ENCODE peak calls at places on chromosomes 7 and 10, in eight cellular contexts. R is dorsolateral prefrontal cortex, Z is cardiac muscle cell, T is thoracic aorta, J is choroid plexus epithelial cell, D is HCT116, W is lung, K is pancreas. H is an unnamed sample.

GRCh38 chr7:33108591-33108930 is 643 bp downstream of the RP9 start:
- DNase-seq in R (no peak), Z (no peak), T (no peak), J (no peak), D (no peak), W (no peak), K (no peak), H (no peak)

GRCh38 chr7:97128736-97129135 is 11.2 kb downstream of the SDHAF3 start:
- DNase-seq in R (no peak), Z (no peak), T (no peak), J (no peak), D (no peak), W (no peak), K (no peak), H (no peak)

GRCh38 chr7:65840446-65840845 is 32.4 kb upstream of the VKORC1L1 start:
- DNase-seq in R (no peak), Z (no peak), T (no peak), J (no peak), D (peak), W (no peak), K (no peak), H (no peak)

GRCh38 chr10:18319628-18320027 is 179.4 kb downstream of the CACNB2 start:
- DNase-seq in R (no peak), Z (no peak), T (no peak), J (no peak), D (no peak), W (no peak), K (no peak), H (no peak)

GRCh38 chr7:12749746-12750145 is 62.3 kb downstream of the ARL4A start:
- DNase-seq in R (no peak), Z (no peak), T (no peak), J (no peak), D (no peak), W (no peak), K (no peak), H (no peak)

GRCh38 chr7:2873686-2874551 is 29.8 kb upstream of the GNA12 start:
- DNase-seq in R (no peak), Z (no peak), T (no peak), J (peak), D (peak), W (no peak), K (no peak), H (no peak)

GRCh38 chr7:128003787-128004186 is 27.4 kb downstream of the LRRC4 start:
- DNase-seq in R (no peak), Z (peak), T (no peak), J (peak), D (no peak), W (no peak), K (no peak), H (no peak)

GRCh38 chr10:70664702-70665195 is 7.6 kb upstream of the ADAMTS14 start:
- DNase-seq in R (peak), Z (no peak), T (no peak), J (peak), D (no peak), W (no peak), K (no peak), H (no peak)

GRCh38 chr7:94062372-94062771 is 58.2 kb upstream of the BET1 start:
- DNase-seq in R (no peak), Z (no peak), T (no peak), J (peak), D (no peak), W (no peak), K (no peak), H (no peak)

GRCh38 chr7:56079450-56080185 is 13.1 kb downstream of the PHKG1 start:
- DNase-seq in R (peak), Z (peak), T (peak), J (peak), D (no peak), W (peak), K (peak), H (no peak)

GRCh38 chr10:11337516-11337915 is 273.9 kb downstream of the USP6NL start:
- DNase-seq in R (no peak), Z (no peak), T (no peak), J (no peak), D (no peak), W (no peak), K (no peak), H (no peak)

GRCh38 chr10:62384057-62384446 is 9.9 kb downstream of the ZNF365 start:
- DNase-seq in R (no peak), Z (no peak), T (no peak), J (peak), D (peak), W (no peak), K (no peak), H (no peak)

GRCh38 chr7:55423277-55423711 is 58.2 kb downstream of the LANCL2 start:
- DNase-seq in R (no peak), Z (no peak), T (no peak), J (peak), D (no peak), W (no peak), K (no peak), H (no peak)

GRCh38 chr7:30068117-30068516 is 39.9 kb downstream of the PLEKHA8 start:
- DNase-seq in R (no peak), Z (no peak), T (no peak), J (peak), D (no peak), W (no peak), K (no peak), H (no peak)

GRCh38 chr7:84484502-84485079 is 290.0 kb upstream of the SEMA3A start:
- DNase-seq in R (no peak), Z (no peak), T (no peak), J (no peak), D (no peak), W (no peak), K (no peak), H (no peak)

GRCh38 chr7:80316811-80317210 is 182.2 kb downstream of the GNAI1 start:
- DNase-seq in R (no peak), Z (no peak), T (no peak), J (no peak), D (no peak), W (no peak), K (no peak), H (no peak)

GRCh38 chr10:60203993-60204618 is 185.6 kb downstream of the ANK3 start:
- DNase-seq in R (no peak), Z (peak), T (no peak), J (peak), D (peak), W (no peak), K (no peak), H (no peak)

GRCh38 chr7:106911959-106912358 is 46.9 kb downstream of the PIK3CG start:
- DNase-seq in R (no peak), Z (no peak), T (no peak), J (no peak), D (no peak), W (no peak), K (no peak), H (no peak)

GRCh38 chr10:69961864-69962745 is 90.5 kb upstream of the MACROH2A2 start:
- DNase-seq in R (no peak), Z (no peak), T (no peak), J (no peak), D (no peak), W (no peak), K (no peak), H (no peak)

GRCh38 chr7:17233643-17234397 is 64.6 kb upstream of the AHR start:
- DNase-seq in R (no peak), Z (no peak), T (no peak), J (peak), D (no peak), W (no peak), K (no peak), H (no peak)

GRCh38 chr7:116354546-116355422 is 144.4 kb downstream of the TES start:
- DNase-seq in R (no peak), Z (peak), T (peak), J (peak), D (peak), W (peak), K (no peak), H (no peak)

GRCh38 chr10:113550365-113550764 is 2.5 kb upstream of the HABP2 start:
- DNase-seq in R (no peak), Z (no peak), T (no peak), J (peak), D (no peak), W (no peak), K (no peak), H (no peak)

GRCh38 chr7:41796331-41796730 is 93.4 kb upstream of the INHBA start:
- DNase-seq in R (no peak), Z (no peak), T (no peak), J (no peak), D (no peak), W (no peak), K (no peak), H (no peak)

GRCh38 chr10:128047337-128047736 is 78.9 kb downstream of the MKI67 start:
- DNase-seq in R (peak), Z (peak), T (no peak), J (peak), D (peak), W (peak), K (no peak), H (peak)

GRCh38 chr7:2522780-2523433 is 3.3 kb downstream of the LFNG start:
- DNase-seq in R (no peak), Z (no peak), T (no peak), J (peak), D (peak), W (no peak), K (no peak), H (no peak)

GRCh38 chr7:134532155-134533089 is 5.1 kb downstream of the AKR1B10 start:
- DNase-seq in R (no peak), Z (no peak), T (no peak), J (no peak), D (no peak), W (no peak), K (no peak), H (no peak)

GRCh38 chr10:44352316-44353127 is 32.4 kb downstream of the CXCL12 start:
- DNase-seq in R (peak), Z (no peak), T (no peak), J (peak), D (no peak), W (no peak), K (peak), H (no peak)

GRCh38 chr7:130322615-130323014 is 22.0 kb upstream of the CPA5 start:
- DNase-seq in R (no peak), Z (no peak), T (no peak), J (no peak), D (no peak), W (no peak), K (no peak), H (no peak)

GRCh38 chr10:130301026-130301892 is 165.1 kb downstream of the GLRX3 start:
- DNase-seq in R (no peak), Z (no peak), T (no peak), J (peak), D (no peak), W (peak), K (peak), H (no peak)

GRCh38 chr7:133201470-133201869 is 51.4 kb upstream of the EXOC4 start:
- DNase-seq in R (no peak), Z (no peak), T (no peak), J (no peak), D (no peak), W (no peak), K (no peak), H (no peak)

GRCh38 chr7:104096683-104097082 is 107.2 kb upstream of the RELN start:
- DNase-seq in R (no peak), Z (peak), T (no peak), J (peak), D (peak), W (no peak), K (no peak), H (no peak)

DNA sequence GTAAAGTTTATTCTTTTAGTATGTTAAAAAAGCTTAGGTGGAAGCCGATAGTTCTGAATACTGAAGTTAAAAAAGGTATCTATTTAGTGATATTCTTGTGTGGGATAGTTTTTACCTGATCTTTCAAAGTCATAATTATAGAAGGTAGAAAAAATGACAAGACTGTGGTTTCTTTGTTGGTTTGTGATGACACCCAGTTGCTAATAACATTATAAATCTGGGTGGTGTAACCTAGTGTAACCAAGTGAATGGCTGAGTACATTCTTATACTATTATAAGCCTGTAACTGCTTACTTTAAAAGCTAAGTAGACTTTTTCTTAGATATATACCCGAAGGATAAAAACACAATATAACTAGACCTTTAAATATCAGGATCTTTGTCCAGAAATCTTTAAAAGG is 2.3 kb downstream of the CDK13 start:
- DNase-seq in R (no peak), Z (no peak), T (no peak), J (peak), D (no peak), W (no peak), K (no peak), H (no peak)
- H3K4me3 ChIP-seq in R (peak), Z (peak), T (peak), J (peak), D (peak), W (no peak), K (no peak), H (peak)

GRCh38 chr7:95847061-95847460 is 74.7 kb downstream of the DYNC1I1 start:
- DNase-seq in R (no peak), Z (no peak), T (no peak), J (no peak), D (no peak), W (no peak), K (no peak), H (no peak)

GRCh38 chr7:95845007-95845406 is 72.7 kb downstream of the DYNC1I1 start:
- DNase-seq in R (no peak), Z (no peak), T (no peak), J (peak), D (no peak), W (no peak), K (no peak), H (no peak)

GRCh38 chr7:95840953-95841950 is 68.9 kb downstream of the DYNC1I1 start:
- DNase-seq in R (no peak), Z (peak), T (no peak), J (peak), D (peak), W (no peak), K (no peak), H (peak)

GRCh38 chr7:95843286-95843685 is 70.9 kb downstream of the DYNC1I1 start:
- DNase-seq in R (no peak), Z (peak), T (no peak), J (peak), D (no peak), W (no peak), K (no peak), H (no peak)
- TF ChIP-seq CTCF in R (no peak), Z (peak), T (no peak), J (peak), D (no peak), W (no peak), K (no peak), H (no peak)

DNA sequence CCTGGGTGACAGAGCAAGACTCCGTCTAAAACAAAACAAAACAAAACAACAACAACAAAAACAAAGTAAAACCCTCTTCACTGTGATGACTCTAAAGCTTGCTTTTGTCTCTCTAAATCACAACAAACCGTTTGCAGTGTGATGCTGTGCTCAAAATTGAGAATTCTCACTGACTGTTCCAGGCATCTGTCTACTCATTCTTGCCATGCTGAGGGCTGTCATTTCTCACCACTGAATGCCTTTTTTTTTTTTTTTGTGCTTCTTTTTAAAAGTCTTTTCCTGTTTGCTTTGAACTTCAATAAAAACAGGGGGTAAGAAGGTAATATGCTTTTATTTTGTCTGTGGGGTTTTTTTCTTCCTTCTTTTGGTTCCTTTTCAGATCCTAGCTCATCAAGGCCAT is 10.4 kb downstream of the FAS start:
- DNase-seq in R (no peak), Z (no peak), T (no peak), J (no peak), D (no peak), W (no peak), K (no peak), H (no peak)
- H3K4me3 ChIP-seq in R (no peak), Z (no peak), T (no peak), J (no peak), D (no peak), W (no peak), K (no peak), H (peak)

DNA sequence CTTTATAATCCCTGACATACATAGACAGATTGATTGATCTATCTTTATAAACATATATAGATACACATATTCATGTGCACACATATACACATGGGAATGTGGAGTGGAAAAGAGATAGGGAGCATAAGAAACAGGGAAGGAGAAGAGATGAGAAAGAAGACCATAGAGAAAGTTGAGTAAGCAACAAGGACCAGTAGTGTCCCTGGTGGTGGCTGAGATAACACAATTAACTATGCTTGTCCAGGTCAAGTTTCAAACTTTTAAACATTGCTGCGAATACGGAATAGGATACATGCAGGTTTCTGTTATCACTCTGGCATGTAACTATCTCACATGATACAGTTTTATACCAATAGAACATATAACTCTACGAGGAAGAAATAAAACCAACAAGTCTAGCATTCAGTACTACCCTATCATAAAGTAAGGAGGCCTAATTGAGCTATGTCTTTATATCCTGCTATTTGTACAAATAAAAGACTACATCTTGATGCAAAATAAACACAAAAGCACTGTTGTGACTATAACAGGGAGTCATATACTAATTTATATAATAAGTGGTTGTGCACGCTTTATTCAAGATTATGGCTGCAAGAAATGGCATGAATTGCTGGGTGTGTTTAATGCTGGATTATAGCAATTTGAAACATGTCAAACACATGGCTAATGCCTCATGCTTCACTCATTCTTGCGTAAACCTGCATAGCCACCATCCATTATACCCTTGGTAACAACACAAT is 8.0 kb downstream of the FOXP2 start:
- DNase-seq in R (no peak), Z (no peak), T (no peak), J (no peak), D (peak), W (no peak), K (no peak), H (no peak)
- TF ChIP-seq CTCF in R (peak), Z (peak), T (no peak), J (peak), D (no peak), W (no peak), K (no peak), H (peak)

GRCh38 chr10:86956195-86956840 is 1.1 kb downstream of the MMRN2 start:
- DNase-seq in R (no peak), Z (no peak), T (peak), J (no peak), D (no peak), W (no peak), K (peak), H (no peak)
- H3K4me3 ChIP-seq in R (no peak), Z (no peak), T (peak), J (no peak), D (no peak), W (peak), K (no peak), H (no peak)

DNA sequence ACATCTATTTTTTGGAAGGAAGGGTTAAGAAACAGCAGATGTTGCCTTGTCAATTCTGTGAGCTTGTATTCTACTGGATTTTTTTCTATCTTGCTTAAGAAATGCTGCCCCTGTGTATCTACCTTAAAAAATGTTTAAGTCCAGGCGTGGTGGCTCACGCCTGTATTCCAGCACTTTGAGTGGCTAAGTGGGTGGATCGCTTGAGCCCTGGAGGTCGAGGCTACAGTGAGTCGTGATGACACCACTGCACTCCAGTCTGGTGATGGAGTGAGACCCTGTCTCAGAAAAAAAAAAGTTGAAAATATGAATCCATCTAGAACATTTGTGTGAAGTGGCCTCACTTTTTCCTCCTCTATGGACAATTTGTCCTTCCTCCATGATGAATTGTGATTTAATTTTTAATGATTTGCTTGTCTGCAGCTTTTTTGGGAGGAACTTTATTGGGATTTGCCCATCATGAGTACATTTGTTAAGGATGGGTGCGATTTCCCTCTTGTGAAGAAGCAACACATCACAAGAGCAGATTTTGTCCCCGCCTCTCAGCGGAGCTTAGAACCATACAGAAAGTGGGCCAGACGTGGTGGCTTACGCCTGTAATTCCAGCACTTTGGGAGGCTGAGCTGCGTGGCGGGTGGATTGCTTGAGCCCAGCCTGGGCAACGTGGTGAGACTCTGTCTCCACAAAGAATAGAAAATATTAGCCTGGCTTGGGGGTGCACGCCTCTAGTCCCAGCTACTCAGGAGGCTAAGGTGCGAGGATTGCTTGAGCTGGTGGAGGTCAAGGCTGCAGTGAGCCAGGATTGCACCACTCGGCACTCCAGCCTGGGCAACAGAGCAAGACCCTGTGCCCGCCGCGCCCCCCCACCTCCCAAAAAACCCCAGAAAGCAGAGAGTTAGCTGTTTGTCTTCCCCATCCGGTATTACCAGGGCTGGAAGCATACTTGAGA is 57.7 kb downstream of the DNAJB6 start:
- DNase-seq in R (no peak), Z (no peak), T (no peak), J (peak), D (no peak), W (no peak), K (no peak), H (no peak)
- TF ChIP-seq CTCF in R (no peak), Z (no peak), T (no peak), J (no peak), D (no peak), W (no peak), K (no peak), H (no peak)

GRCh38 chr10:13351340-13351915 is 3.3 kb upstream of the SEPHS1 start:
- DNase-seq in R (no peak), Z (no peak), T (no peak), J (no peak), D (no peak), W (no peak), K (no peak), H (no peak)
- H3K4me3 ChIP-seq in R (no peak), Z (no peak), T (no peak), J (no peak), D (no peak), W (no peak), K (no peak), H (no peak)

H was measured in GM12864.